ENCODE peak calls at places on chromosomes 5 and 9, in five cellular contexts. R is suprapubic skin, O is stomach, T is tibial nerve, B is psoas muscle. V is an unnamed sample.

GRCh38 chr5:140346348-140347221 is at the start of gene HBEGF:
- DNase-seq in B (peak; percentile 82), R (peak; percentile 83), T (peak; percentile 65), O (peak; percentile 93), V (peak; percentile 84)

GRCh38 chr5:95110112-95110511 is 174.8 kb downstream of the MCTP1 start:
- DNase-seq in B (no peak), R (no peak), T (no peak), O (no peak), V (no peak)

GRCh38 chr5:122730037-122730436 is 44.8 kb upstream of the SNX2 start:
- DNase-seq in O (no peak), T (no peak), R (no peak), B (no peak), V (no peak)

GRCh38 chr9:133103183-133103986 is 17.7 kb downstream of the RALGDS start:
- DNase-seq in O (peak; percentile 78), B (peak; percentile 76), T (peak; percentile 79), R (no peak), V (peak; percentile 61)

GRCh38 chr5:151150484-151151262 is 6.9 kb downstream of the ANXA6 start:
- DNase-seq in O (peak; percentile 31), R (no peak), B (no peak), T (no peak), V (peak; percentile 44)

GRCh38 chr9:112898872-112899281 is 8.2 kb upstream of the SLC46A2 start:
- DNase-seq in R (no peak), B (no peak), T (no peak), O (no peak), V (no peak)

GRCh38 chr5:39148983-39149534 is 70.3 kb downstream of the FYB1 start:
- DNase-seq in T (no peak), B (no peak), R (no peak), O (no peak), V (no peak)

GRCh38 chr5:90096415-90097081 is 313.0 kb downstream of the CETN3 start:
- DNase-seq in O (peak; percentile 61), B (peak; percentile 15), R (no peak), T (no peak), V (peak; percentile 9)

GRCh38 chr9:70347046-70347445 is 67.4 kb downstream of the KLF9 start:
- DNase-seq in B (no peak), T (no peak), R (no peak), O (no peak), V (no peak)

GRCh38 chr5:16540421-16540820 is 74.8 kb upstream of the ZNF622 start:
- DNase-seq in B (no peak), R (no peak), O (no peak), T (peak; percentile 38), V (no peak)

GRCh38 chr9:133889498-133890301 is 102.4 kb downstream of the VAV2 start:
- DNase-seq in R (no peak), O (no peak), B (no peak), T (no peak), V (no peak)

GRCh38 chr9:130042931-130043653 is at the start of gene FNBP1:
- DNase-seq in T (peak; percentile 70), O (peak; percentile 78), R (peak; percentile 89), B (peak; percentile 80), V (peak; percentile 84)

GRCh38 chr9:14283276-14283675 is 30.7 kb downstream of the NFIB start:
- DNase-seq in O (no peak), T (no peak), B (no peak), R (no peak), V (no peak)

GRCh38 chr5:37723147-37723961 is 116.5 kb downstream of the GDNF start:
- DNase-seq in R (no peak), O (no peak), T (no peak), B (peak; percentile 34), V (no peak)

GRCh38 chr5:157817928-157818327 is 41.0 kb downstream of the CLINT1 start:
- DNase-seq in R (no peak), T (no peak), B (no peak), O (no peak), V (no peak)

GRCh38 chr5:113531760-113532159 is 18.3 kb downstream of the YTHDC2 start:
- DNase-seq in R (no peak), O (no peak), B (no peak), T (no peak), V (no peak)

GRCh38 chr5:126030698-126031097 is 392.5 kb upstream of the GRAMD2B start:
- DNase-seq in R (no peak), T (no peak), O (no peak), B (no peak), V (no peak)

GRCh38 chr9:88916875-88917274 is 74.4 kb upstream of the S1PR3 start:
- DNase-seq in R (no peak), T (no peak), B (no peak), O (no peak), V (no peak)

GRCh38 chr5:73338201-73339126 is 110.1 kb downstream of the FOXD1 start:
- DNase-seq in T (peak; percentile 62), R (no peak), O (no peak), B (no peak), V (no peak)

GRCh38 chr9:111762546-111762945 is 32.2 kb downstream of the SHOC1 start:
- DNase-seq in T (no peak), O (no peak), B (no peak), R (no peak), V (no peak)

GRCh38 chr5:67038817-67039603 is 157.6 kb downstream of the CD180 start:
- DNase-seq in O (no peak), T (no peak), B (no peak), R (no peak), V (no peak)

GRCh38 chr5:150521939-150522503 is 14.1 kb downstream of the NDST1 start:
- DNase-seq in R (no peak), T (no peak), B (no peak), O (no peak), V (no peak)

GRCh38 chr5:54390539-54391031 is 64.9 kb upstream of the HSPB3 start:
- DNase-seq in O (no peak), B (no peak), R (no peak), T (no peak), V (no peak)

GRCh38 chr5:81393783-81394718 is at the start of gene ACOT12:
- DNase-seq in R (no peak), O (no peak), T (no peak), B (no peak), V (no peak)

GRCh38 chr9:38286357-38286756 is 106.1 kb upstream of the ALDH1B1 start:
- DNase-seq in T (no peak), R (no peak), O (no peak), B (no peak), V (no peak)

GRCh38 chr5:14503681-14504331 is 77.8 kb upstream of the OTULINL start:
- DNase-seq in T (no peak), R (no peak), B (no peak), O (no peak), V (no peak)
- TF ChIP-seq CTCF in T (no peak), R (no peak), B (no peak), O (no peak), V (no peak)

GRCh38 chr5:109690456-109691247 is 925 bp downstream of the MAN2A1 start:
- DNase-seq in O (peak; percentile 69), T (peak; percentile 80), R (peak; percentile 88), B (peak; percentile 74), V (peak; percentile 74)
- H3K4me1 ChIP-seq in O (peaks cover 20% of the 10 kb centered on the region), T (no peaks in the 10 kb centered on the region), R (peaks cover 39% of the 10 kb centered on the region), B (peaks cover 43% of the 10 kb centered on the region), V (peaks cover 11% of the 10 kb centered on the region)

GRCh38 chr5:133744909-133745308 is 132.6 kb upstream of the FSTL4 start:
- DNase-seq in O (no peak), T (no peak), R (no peak), B (no peak), V (no peak)

GRCh38 chr5:133750356-133750755 is 138.0 kb upstream of the FSTL4 start:
- DNase-seq in T (no peak), B (no peak), O (no peak), R (no peak), V (no peak)

GRCh38 chr5:133744030-133744645 is 131.8 kb upstream of the FSTL4 start:
- DNase-seq in T (no peak), O (no peak), R (no peak), B (no peak), V (no peak)

GRCh38 chr5:133749331-133749985 is 137.1 kb upstream of the FSTL4 start:
- DNase-seq in B (no peak), T (no peak), R (no peak), O (no peak), V (no peak)

DNA sequence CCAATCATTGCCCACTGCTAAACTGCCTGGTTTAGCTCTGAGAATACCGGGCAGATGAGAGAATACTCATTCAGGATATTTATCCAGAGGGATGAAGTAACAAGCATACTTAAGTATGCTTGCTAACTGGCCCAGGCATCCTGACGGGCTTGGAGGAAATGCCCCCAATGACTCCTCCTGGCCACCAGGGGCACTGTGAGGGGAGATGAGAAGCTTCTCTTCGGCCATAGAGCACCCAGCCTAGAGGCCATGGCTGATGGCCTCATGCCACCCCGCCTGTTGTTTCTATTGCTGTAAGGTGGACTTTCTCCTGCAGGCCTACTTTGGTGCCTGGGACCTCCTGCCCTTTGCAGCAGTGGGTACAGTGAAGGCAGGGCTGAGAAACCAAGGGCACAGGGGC is 134.5 kb upstream of the FSTL4 start:
- DNase-seq in R (no peak), B (no peak), T (no peak), O (no peak), V (no peak)
- TF ChIP-seq CTCF in R (no peak), B (no peak), T (no peak), O (no peak), V (no peak)

DNA sequence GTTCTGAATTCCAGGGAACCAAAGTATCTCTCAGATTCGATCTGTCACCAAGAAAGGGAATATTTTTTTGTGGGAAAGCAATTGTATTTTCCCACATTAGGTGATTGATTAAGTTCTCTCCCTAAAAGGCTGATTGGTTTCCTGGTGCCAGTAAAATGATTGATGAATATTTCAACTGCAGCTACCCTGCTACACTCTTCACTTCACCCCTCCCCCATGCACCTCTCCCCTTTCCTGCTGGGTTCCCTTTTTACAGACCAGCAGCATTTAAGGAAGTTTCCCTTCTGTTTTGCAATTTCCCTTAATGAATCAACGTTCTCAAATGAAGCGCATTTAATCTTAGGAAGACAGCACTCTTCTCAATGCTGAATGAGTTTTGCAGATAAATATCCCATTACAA is 13.1 kb downstream of the NR6A1 start:
- DNase-seq in B (no peak), R (no peak), T (no peak), O (no peak), V (no peak)
- H3K4me1 ChIP-seq in B (no peaks in the 10 kb centered on the region), R (no peaks in the 10 kb centered on the region), T (no peaks in the 10 kb centered on the region), O (no peaks in the 10 kb centered on the region), V (no peaks in the 10 kb centered on the region)

GRCh38 chr5:96901384-96901783 is 25.1 kb downstream of the ERAP2 start:
- DNase-seq in B (no peak), R (no peak), O (no peak), T (no peak), V (no peak)
- TF ChIP-seq CTCF in B (peak; percentile 9), R (no peak), O (no peak), T (no peak), V (no peak)

DNA sequence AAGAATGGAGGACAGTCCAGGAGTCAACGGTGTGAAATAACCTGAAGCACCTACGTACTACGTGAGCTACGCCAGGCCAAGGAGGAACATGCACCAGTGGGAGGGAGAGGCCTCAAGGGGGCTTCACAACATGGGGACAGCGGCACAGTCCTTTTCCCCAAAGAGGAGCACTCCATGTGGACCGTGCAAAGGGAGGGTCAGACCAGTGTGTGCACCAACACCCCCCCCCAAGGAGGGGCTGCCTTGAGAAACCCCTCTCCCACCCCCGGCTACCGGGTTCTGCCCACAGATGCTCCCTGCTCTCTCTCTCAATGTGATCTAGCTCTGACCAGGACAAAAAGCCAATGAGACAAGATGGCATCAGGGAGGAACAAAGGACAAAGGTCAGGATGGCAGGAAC is 68.6 kb downstream of the PRRT1B start:
- DNase-seq in R (no peak), T (no peak), B (no peak), O (no peak), V (peak; percentile 4)
- H3K4me1 ChIP-seq in R (peaks cover 34% of the 10 kb centered on the region), T (peaks cover 4% of the 10 kb centered on the region), B (peaks cover 28% of the 10 kb centered on the region), O (peaks cover 20% of the 10 kb centered on the region), V (peaks cover 18% of the 10 kb centered on the region)